ENCODE peak calls at places on chromosomes 2 and 18, in seven cellular contexts. One of them, this sample, is unnamed. For H3K27me3, the result is how much of the 10 kb centered on the place peaks cover.

GRCh38 chr2:96148410-96149217 is 3.4 kb upstream of the DUSP2 start:
- DNase-seq in heart left ventricle: peak
- DNase-seq in IMR-90: peak
- DNase-seq in sigmoid colon: peak
- DNase-seq in right lobe of liver: peak
- DNase-seq in ovary: peak
- DNase-seq in uterus: peak
- DNase-seq in this sample: peak

GRCh38 chr2:175844169-175844568 is 157.9 kb downstream of the LNPK start:
- DNase-seq in heart left ventricle: no peak
- DNase-seq in IMR-90: peak
- DNase-seq in sigmoid colon: no peak
- DNase-seq in right lobe of liver: no peak
- DNase-seq in ovary: no peak
- DNase-seq in uterus: no peak
- DNase-seq in this sample: no peak

GRCh38 chr2:65432227-65433190 is at the start of gene SPRED2:
- DNase-seq in heart left ventricle: peak
- DNase-seq in IMR-90: peak
- DNase-seq in sigmoid colon: peak
- DNase-seq in right lobe of liver: peak
- DNase-seq in ovary: peak
- DNase-seq in uterus: peak
- DNase-seq in this sample: peak

GRCh38 chr18:26617151-26617554 is 68.8 kb upstream of the KCTD1 start:
- DNase-seq in heart left ventricle: no peak
- DNase-seq in IMR-90: peak
- DNase-seq in sigmoid colon: no peak
- DNase-seq in right lobe of liver: no peak
- DNase-seq in ovary: no peak
- DNase-seq in uterus: no peak
- DNase-seq in this sample: no peak

GRCh38 chr2:203685081-203685621 is 21.3 kb upstream of the CD28 start:
- DNase-seq in heart left ventricle: no peak
- DNase-seq in IMR-90: peak
- DNase-seq in sigmoid colon: no peak
- DNase-seq in right lobe of liver: no peak
- DNase-seq in ovary: no peak
- DNase-seq in uterus: no peak
- DNase-seq in this sample: no peak

GRCh38 chr2:104412384-104412783 is 441.5 kb upstream of the POU3F3 start:
- DNase-seq in heart left ventricle: no peak
- DNase-seq in IMR-90: no peak
- DNase-seq in sigmoid colon: no peak
- DNase-seq in right lobe of liver: peak
- DNase-seq in ovary: no peak
- DNase-seq in uterus: no peak
- DNase-seq in this sample: no peak

GRCh38 chr2:70975237-70975636 is 3.2 kb upstream of the ANKRD53 start:
- DNase-seq in heart left ventricle: no peak
- DNase-seq in IMR-90: no peak
- DNase-seq in sigmoid colon: no peak
- DNase-seq in right lobe of liver: no peak
- DNase-seq in ovary: no peak
- DNase-seq in uterus: no peak
- DNase-seq in this sample: no peak

GRCh38 chr18:23737578-23737977 is 48.3 kb downstream of the LAMA3 start:
- DNase-seq in heart left ventricle: no peak
- DNase-seq in IMR-90: no peak
- DNase-seq in sigmoid colon: no peak
- DNase-seq in right lobe of liver: no peak
- DNase-seq in ovary: no peak
- DNase-seq in uterus: no peak
- DNase-seq in this sample: no peak

GRCh38 chr2:19747310-19748072 is 154.3 kb downstream of the TTC32 start:
- DNase-seq in heart left ventricle: no peak
- DNase-seq in IMR-90: peak
- DNase-seq in sigmoid colon: no peak
- DNase-seq in right lobe of liver: no peak
- DNase-seq in ovary: no peak
- DNase-seq in uterus: no peak
- DNase-seq in this sample: no peak

GRCh38 chr2:44360749-44361329 is 455 bp downstream of the PREPL start:
- DNase-seq in heart left ventricle: no peak
- DNase-seq in IMR-90: peak
- DNase-seq in sigmoid colon: no peak
- DNase-seq in right lobe of liver: no peak
- DNase-seq in ovary: no peak
- DNase-seq in uterus: no peak
- DNase-seq in this sample: no peak

GRCh38 chr2:114261366-114261765 is 181.1 kb upstream of the DPP10 start:
- DNase-seq in heart left ventricle: no peak
- DNase-seq in IMR-90: no peak
- DNase-seq in sigmoid colon: no peak
- DNase-seq in right lobe of liver: no peak
- DNase-seq in ovary: no peak
- DNase-seq in uterus: no peak
- DNase-seq in this sample: no peak

GRCh38 chr2:3689998-3690748 is 13.2 kb upstream of the DCDC2C start:
- DNase-seq in heart left ventricle: no peak
- DNase-seq in IMR-90: no peak
- DNase-seq in sigmoid colon: no peak
- DNase-seq in right lobe of liver: no peak
- DNase-seq in ovary: no peak
- DNase-seq in uterus: no peak
- DNase-seq in this sample: no peak

GRCh38 chr2:33022989-33023731 is 76.4 kb downstream of the LTBP1 start:
- DNase-seq in heart left ventricle: no peak
- DNase-seq in IMR-90: peak
- DNase-seq in sigmoid colon: no peak
- DNase-seq in right lobe of liver: no peak
- DNase-seq in ovary: no peak
- DNase-seq in uterus: no peak
- DNase-seq in this sample: no peak

GRCh38 chr2:61575447-61575859 is 37.3 kb upstream of the XPO1 start:
- DNase-seq in heart left ventricle: no peak
- DNase-seq in IMR-90: no peak
- DNase-seq in sigmoid colon: no peak
- DNase-seq in right lobe of liver: no peak
- DNase-seq in ovary: no peak
- DNase-seq in uterus: no peak
- DNase-seq in this sample: no peak

GRCh38 chr2:161146996-161147395 is 13.2 kb upstream of the TANK start:
- DNase-seq in heart left ventricle: peak
- DNase-seq in IMR-90: no peak
- DNase-seq in sigmoid colon: no peak
- DNase-seq in right lobe of liver: no peak
- DNase-seq in ovary: no peak
- DNase-seq in uterus: no peak
- DNase-seq in this sample: no peak

GRCh38 chr2:201901770-201902169 is 95.4 kb downstream of the CDK15 start:
- DNase-seq in heart left ventricle: no peak
- DNase-seq in IMR-90: no peak
- DNase-seq in sigmoid colon: no peak
- DNase-seq in right lobe of liver: no peak
- DNase-seq in ovary: no peak
- DNase-seq in uterus: no peak
- DNase-seq in this sample: no peak

GRCh38 chr18:35635171-35635570 is 53.6 kb downstream of the GALNT1 start:
- DNase-seq in heart left ventricle: no peak
- DNase-seq in IMR-90: peak
- DNase-seq in sigmoid colon: no peak
- DNase-seq in right lobe of liver: no peak
- DNase-seq in ovary: no peak
- DNase-seq in uterus: no peak
- DNase-seq in this sample: no peak

GRCh38 chr2:3262437-3263388 is 114.9 kb downstream of the EIPR1 start:
- DNase-seq in heart left ventricle: no peak
- DNase-seq in IMR-90: no peak
- DNase-seq in sigmoid colon: no peak
- DNase-seq in right lobe of liver: no peak
- DNase-seq in ovary: no peak
- DNase-seq in uterus: no peak
- DNase-seq in this sample: no peak

GRCh38 chr2:196415384-196415783 is 224.1 kb upstream of the CCDC150 start:
- DNase-seq in heart left ventricle: no peak
- DNase-seq in IMR-90: no peak
- DNase-seq in sigmoid colon: no peak
- DNase-seq in right lobe of liver: no peak
- DNase-seq in ovary: no peak
- DNase-seq in uterus: no peak
- DNase-seq in this sample: no peak

GRCh38 chr18:49048361-49048760 is 97.6 kb upstream of the SMAD7 start:
- DNase-seq in heart left ventricle: no peak
- DNase-seq in IMR-90: peak
- DNase-seq in sigmoid colon: no peak
- DNase-seq in right lobe of liver: no peak
- DNase-seq in ovary: no peak
- DNase-seq in uterus: no peak
- DNase-seq in this sample: no peak

GRCh38 chr2:31137211-31138036 is 816 bp downstream of the GALNT14 start:
- DNase-seq in heart left ventricle: no peak
- DNase-seq in IMR-90: no peak
- DNase-seq in sigmoid colon: no peak
- DNase-seq in right lobe of liver: no peak
- DNase-seq in ovary: no peak
- DNase-seq in uterus: no peak
- DNase-seq in this sample: no peak

GRCh38 chr2:62631160-62632085 is 74.1 kb upstream of the EHBP1 start:
- DNase-seq in heart left ventricle: no peak
- DNase-seq in IMR-90: no peak
- DNase-seq in sigmoid colon: no peak
- DNase-seq in right lobe of liver: no peak
- DNase-seq in ovary: no peak
- DNase-seq in uterus: no peak
- DNase-seq in this sample: no peak

GRCh38 chr18:79047556-79048244 is 21.5 kb upstream of the ATP9B start:
- DNase-seq in heart left ventricle: no peak
- DNase-seq in IMR-90: no peak
- DNase-seq in sigmoid colon: no peak
- DNase-seq in right lobe of liver: no peak
- DNase-seq in ovary: no peak
- DNase-seq in uterus: no peak
- DNase-seq in this sample: peak

DNA sequence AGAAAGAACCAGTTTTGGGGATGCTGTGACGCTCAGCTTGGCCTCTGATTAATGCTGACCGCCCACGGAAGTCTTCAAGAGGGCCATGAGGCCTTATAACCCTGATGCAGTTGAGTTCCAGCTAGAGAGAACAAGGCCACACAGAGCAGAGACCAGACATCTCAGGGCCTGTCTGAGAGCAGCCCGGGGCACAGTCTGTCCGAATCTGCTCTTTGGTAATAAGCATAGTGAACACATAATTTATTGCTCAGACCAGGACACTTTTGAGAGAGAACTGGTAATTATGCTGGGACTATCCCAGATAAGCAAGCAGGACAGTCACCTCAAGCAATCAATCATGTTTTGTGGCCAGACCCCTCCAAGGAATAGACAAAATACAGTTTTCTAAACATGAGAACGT is 68.5 kb downstream of the STPG4 start:
- DNase-seq in heart left ventricle: no peak
- DNase-seq in IMR-90: no peak
- DNase-seq in sigmoid colon: no peak
- DNase-seq in right lobe of liver: no peak
- DNase-seq in ovary: peak
- DNase-seq in uterus: no peak
- DNase-seq in this sample: no peak
- H3K27ac ChIP-seq in heart left ventricle: peak
- H3K27ac ChIP-seq in IMR-90: no peak
- H3K27ac ChIP-seq in sigmoid colon: peak
- H3K27ac ChIP-seq in right lobe of liver: no peak
- H3K27ac ChIP-seq in ovary: peak
- H3K27ac ChIP-seq in uterus: peak
- H3K27ac ChIP-seq in this sample: peak

DNA sequence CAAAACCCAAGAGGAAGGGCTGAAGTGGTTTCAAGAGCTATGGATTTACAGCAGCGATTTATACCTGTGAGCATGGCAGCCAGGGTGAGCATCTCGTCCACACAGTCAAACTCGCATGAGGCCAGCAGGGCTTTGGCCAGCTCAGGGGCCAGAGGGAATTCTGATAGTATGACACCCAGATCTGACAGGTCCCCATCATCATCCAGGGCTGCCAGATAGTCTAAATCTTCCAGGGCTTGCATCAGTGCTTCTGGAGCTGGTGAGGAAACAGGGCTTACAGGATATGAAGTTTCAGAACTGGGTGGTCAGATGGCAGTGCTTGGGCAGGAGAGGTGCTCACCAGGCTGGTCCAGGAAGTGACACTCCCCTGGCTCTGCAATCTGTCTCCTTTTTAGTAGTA is 3.5 kb downstream of the DQX1 start:
- DNase-seq in heart left ventricle: no peak
- DNase-seq in IMR-90: no peak
- DNase-seq in sigmoid colon: no peak
- DNase-seq in right lobe of liver: no peak
- DNase-seq in ovary: no peak
- DNase-seq in uterus: no peak
- DNase-seq in this sample: no peak
- H3K27me3 ChIP-seq in heart left ventricle: under half
- H3K27me3 ChIP-seq in IMR-90: under half
- H3K27me3 ChIP-seq in sigmoid colon: under half
- H3K27me3 ChIP-seq in right lobe of liver: under half
- H3K27me3 ChIP-seq in ovary: under half
- H3K27me3 ChIP-seq in uterus: under half
- H3K27me3 ChIP-seq in this sample: under half

GRCh38 chr2:121346407-121346806 is 61.4 kb upstream of the TFCP2L1 start:
- DNase-seq in heart left ventricle: no peak
- DNase-seq in IMR-90: no peak
- DNase-seq in sigmoid colon: peak
- DNase-seq in right lobe of liver: no peak
- DNase-seq in ovary: no peak
- DNase-seq in uterus: no peak
- DNase-seq in this sample: no peak

GRCh38 chr2:121345101-121345500 is 60.1 kb upstream of the TFCP2L1 start:
- DNase-seq in heart left ventricle: no peak
- DNase-seq in IMR-90: no peak
- DNase-seq in sigmoid colon: peak
- DNase-seq in right lobe of liver: no peak
- DNase-seq in ovary: no peak
- DNase-seq in uterus: no peak
- DNase-seq in this sample: no peak

GRCh38 chr2:121348128-121348740 is 63.2 kb upstream of the TFCP2L1 start:
- DNase-seq in heart left ventricle: no peak
- DNase-seq in IMR-90: no peak
- DNase-seq in sigmoid colon: peak
- DNase-seq in right lobe of liver: peak
- DNase-seq in ovary: no peak
- DNase-seq in uterus: no peak
- DNase-seq in this sample: peak

GRCh38 chr2:121345887-121346286 is 60.9 kb upstream of the TFCP2L1 start:
- DNase-seq in heart left ventricle: no peak
- DNase-seq in IMR-90: no peak
- DNase-seq in sigmoid colon: peak
- DNase-seq in right lobe of liver: no peak
- DNase-seq in ovary: no peak
- DNase-seq in uterus: no peak
- DNase-seq in this sample: no peak

GRCh38 chr2:121346886-121347285 is 61.9 kb upstream of the TFCP2L1 start:
- DNase-seq in heart left ventricle: no peak
- DNase-seq in IMR-90: no peak
- DNase-seq in sigmoid colon: peak
- DNase-seq in right lobe of liver: no peak
- DNase-seq in ovary: no peak
- DNase-seq in uterus: no peak
- DNase-seq in this sample: no peak
- TF ChIP-seq POLR2A in heart left ventricle: no peak
- TF ChIP-seq POLR2A in IMR-90: no peak
- TF ChIP-seq POLR2A in sigmoid colon: no peak
- TF ChIP-seq POLR2A in right lobe of liver: no peak
- TF ChIP-seq POLR2A in ovary: no peak
- TF ChIP-seq POLR2A in uterus: no peak
- TF ChIP-seq POLR2A in this sample: no peak

GRCh38 chr2:99430614-99431258 is 59.1 kb downstream of the REV1 start:
- DNase-seq in heart left ventricle: no peak
- DNase-seq in IMR-90: peak
- DNase-seq in sigmoid colon: no peak
- DNase-seq in right lobe of liver: no peak
- DNase-seq in ovary: no peak
- DNase-seq in uterus: no peak
- DNase-seq in this sample: no peak
- H3K27ac ChIP-seq in heart left ventricle: no peak
- H3K27ac ChIP-seq in IMR-90: no peak
- H3K27ac ChIP-seq in sigmoid colon: peak
- H3K27ac ChIP-seq in right lobe of liver: no peak
- H3K27ac ChIP-seq in ovary: no peak
- H3K27ac ChIP-seq in uterus: no peak
- H3K27ac ChIP-seq in this sample: peak